ENCODE peak calls at places on chromosomes 12 and 14, in four cellular contexts. V is GM12878, P is stomach, K is tibial nerve. C is an unnamed sample.

GRCh38 chr14:59325906-59326305 is 137.4 kb downstream of the DAAM1 start:
- DNase-seq in P (no peak), V (no peak), K (peak; percentile 33), C (no peak)

GRCh38 chr12:54352891-54353874 is 11.1 kb downstream of the GPR84 start:
- DNase-seq in V (no peak), P (no peak), K (no peak), C (peak; percentile 79)

GRCh38 chr12:71160585-71160984 is 2.8 kb upstream of the TSPAN8 start:
- DNase-seq in P (no peak), K (no peak), V (no peak), C (no peak)

GRCh38 chr12:58262796-58263195 is 321.4 kb downstream of the ATP23 start:
- DNase-seq in K (no peak), V (no peak), P (no peak), C (no peak)

GRCh38 chr14:88614218-88614907 is 51.5 kb downstream of the ZC3H14 start:
- DNase-seq in V (no peak), K (no peak), P (no peak), C (no peak)

GRCh38 chr12:57888407-57889157 is 42.1 kb upstream of the CTDSP2 start:
- DNase-seq in P (peak; percentile 61), K (no peak), V (no peak), C (peak; percentile 67)

GRCh38 chr12:104682790-104683279 is 226.1 kb downstream of the CHST11 start:
- DNase-seq in P (no peak), K (no peak), V (peak; percentile 51), C (no peak)

GRCh38 chr12:64582862-64583261 is 27.4 kb upstream of the RASSF3 start:
- DNase-seq in V (no peak), K (no peak), P (no peak), C (no peak)

GRCh38 chr14:52266179-52266578 is 1.3 kb upstream of the PTGDR start:
- DNase-seq in K (peak; percentile 76), V (no peak), P (no peak), C (peak; percentile 57)

GRCh38 chr12:111453071-111453989 is 47.6 kb downstream of the SH2B3 start:
- DNase-seq in P (peak; percentile 8), K (no peak), V (no peak), C (peak; percentile 2)

GRCh38 chr12:55716582-55717396 is 943 bp downstream of the BLOC1S1 start:
- DNase-seq in P (no peak), V (no peak), K (no peak), C (no peak)

GRCh38 chr14:59046746-59047145 is 141.7 kb upstream of the DAAM1 start:
- DNase-seq in V (no peak), K (no peak), P (no peak), C (no peak)

GRCh38 chr12:22333751-22334695 is 484 bp downstream of the ST8SIA1 start:
- DNase-seq in K (no peak), P (no peak), V (no peak), C (peak; percentile 31)

GRCh38 chr12:84793558-84794367 is 118.8 kb downstream of the SLC6A15 start:
- DNase-seq in P (no peak), K (no peak), V (no peak), C (no peak)

GRCh38 chr14:26729851-26730250 is 132.0 kb upstream of the NOVA1 start:
- DNase-seq in P (no peak), V (no peak), K (no peak), C (no peak)

GRCh38 chr14:103068351-103069073 is 11.2 kb upstream of the CDC42BPB start:
- DNase-seq in V (no peak), P (no peak), K (no peak), C (no peak)

GRCh38 chr12:90246673-90247072 is 538.0 kb upstream of the ATP2B1 start:
- DNase-seq in K (no peak), P (no peak), V (no peak), C (no peak)

GRCh38 chr12:116015525-116015924 is 262.0 kb downstream of the MED13L start:
- DNase-seq in K (no peak), P (no peak), V (no peak), C (no peak)

GRCh38 chr12:5083955-5084849 is 40.5 kb downstream of the KCNA5 start:
- DNase-seq in V (peak; percentile 23), K (peak; percentile 84), P (no peak), C (no peak)

GRCh38 chr14:51644215-51644969 is 7.3 kb upstream of the FRMD6 start:
- DNase-seq in V (no peak), P (no peak), K (no peak), C (no peak)

GRCh38 chr12:49470986-49471385 is 67.8 kb upstream of the KCNH3 start:
- DNase-seq in K (no peak), P (no peak), V (no peak), C (no peak)

GRCh38 chr12:28767836-28768348 is 381.2 kb upstream of the FAR2 start:
- DNase-seq in K (no peak), P (no peak), V (no peak), C (no peak)

GRCh38 chr14:50055461-50056228 is 60.7 kb downstream of the VCPKMT start:
- DNase-seq in V (no peak), P (no peak), K (no peak), C (no peak)

GRCh38 chr12:45039757-45040156 is 11.1 kb downstream of the DBX2 start:
- DNase-seq in V (no peak), P (no peak), K (no peak), C (no peak)

GRCh38 chr12:82174936-82175335 is 183.3 kb downstream of the CCDC59 start:
- DNase-seq in P (no peak), V (no peak), K (no peak), C (no peak)

GRCh38 chr12:4954632-4955354 is 45.1 kb downstream of the KCNA1 start:
- DNase-seq in P (no peak), V (no peak), K (no peak), C (no peak)

GRCh38 chr12:48764521-48764920 is 24.4 kb downstream of the ADCY6 start:
- DNase-seq in P (peak; percentile 52), K (no peak), V (no peak), C (no peak)

GRCh38 chr12:64387201-64387816 is 3.2 kb downstream of the C12orf56 start:
- DNase-seq in P (no peak), V (no peak), K (no peak), C (no peak)

GRCh38 chr12:113073586-113073985 is 17.1 kb downstream of the DTX1 start:
- DNase-seq in K (no peak), V (no peak), P (no peak), C (no peak)

GRCh38 chr12:25364529-25365339 is 114.0 kb upstream of the KRAS start:
- DNase-seq in K (no peak), V (no peak), P (no peak), C (no peak)

GRCh38 chr12:88267630-88268029 is 125.5 kb downstream of the TMTC3 start:
- DNase-seq in K (no peak), P (no peak), V (no peak), C (no peak)

DNA sequence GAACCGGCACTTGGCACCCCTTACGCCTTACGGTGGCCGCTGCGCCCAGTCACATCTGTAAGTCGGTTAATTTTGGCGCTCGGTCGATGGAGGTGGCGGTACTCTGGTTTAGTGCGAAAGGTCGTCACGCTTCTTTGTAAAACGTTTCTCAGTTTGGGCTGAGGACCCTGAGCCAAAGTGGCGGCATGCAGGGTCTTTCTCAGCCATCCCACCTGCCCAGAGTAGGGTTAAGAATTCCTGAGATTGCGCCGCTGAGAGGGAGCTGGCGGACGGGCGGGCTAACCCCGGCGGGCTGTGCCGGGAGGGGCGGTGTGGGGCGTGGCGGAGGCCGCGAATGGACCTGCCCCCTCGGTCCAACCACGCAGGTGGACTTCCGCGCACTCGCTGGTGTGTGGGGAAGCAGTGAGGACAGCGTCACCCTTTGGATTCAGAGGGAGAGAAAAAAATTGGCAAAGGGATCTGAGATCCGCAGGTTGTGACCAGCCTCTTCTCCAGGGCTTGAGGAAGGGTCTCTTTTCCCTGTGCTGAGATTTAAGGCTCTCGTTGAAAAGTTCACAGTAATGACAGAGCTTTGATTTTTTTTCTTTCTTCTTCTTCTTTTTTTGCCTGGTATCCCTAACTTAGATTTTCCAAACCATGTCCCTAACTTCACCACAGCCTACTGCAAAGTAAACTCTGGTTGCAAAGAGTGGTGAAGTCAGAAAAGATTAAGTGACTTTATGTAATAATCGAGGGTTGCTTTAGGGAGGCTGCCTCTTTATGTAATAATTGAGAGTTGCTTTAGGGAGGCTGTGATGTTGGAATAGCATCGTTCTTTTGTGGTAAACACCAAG is 602 bp upstream of the FBXO33 start:
- DNase-seq in P (peak; percentile 94), K (peak; percentile 73), V (peak; percentile 62), C (peak; percentile 92)
- TF ChIP-seq POLR2A in P (peak; percentile 60), K (peak; percentile 79), V (peak; percentile 79), C (no peak)

DNA sequence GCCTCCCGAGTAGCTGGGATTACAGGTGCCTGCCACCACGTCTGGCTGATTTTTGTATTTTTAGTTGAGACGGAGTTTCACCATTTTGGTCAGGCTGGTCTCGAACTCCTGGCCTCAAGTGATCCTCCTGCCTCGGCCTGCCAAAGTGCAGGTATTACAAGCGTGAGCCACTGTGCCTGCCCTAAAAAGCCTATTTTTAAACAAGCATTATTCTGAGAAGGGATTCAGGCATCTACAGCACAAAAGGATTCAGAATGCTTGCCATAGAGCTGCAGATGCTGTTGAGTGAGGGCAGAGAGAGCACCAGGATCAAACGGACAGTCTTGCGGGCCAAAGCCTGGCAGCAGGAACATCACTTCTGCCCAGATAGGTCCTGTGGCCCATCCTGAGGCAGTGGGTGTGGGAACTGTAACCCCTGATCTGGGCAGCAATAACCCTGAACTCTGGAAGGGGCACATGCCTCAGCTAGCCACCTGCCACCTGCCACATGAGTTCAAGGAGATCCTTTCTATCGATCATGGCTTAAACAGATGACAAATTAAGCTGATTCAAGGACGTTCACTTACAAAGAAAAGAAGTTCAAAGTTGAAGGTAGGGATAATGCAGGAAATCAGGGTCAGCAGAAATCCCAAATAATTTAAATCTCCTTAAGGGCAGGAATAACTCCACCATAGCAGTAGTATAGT is 16.8 kb upstream of the SNX6 start:
- DNase-seq in K (no peak), P (no peak), V (no peak), C (no peak)
- TF ChIP-seq CTCF in K (no peak), P (no peak), V (no peak), C (no peak)

GRCh38 chr12:11433664-11434063 is 38.3 kb upstream of the PRB2 start:
- DNase-seq in K (no peak), P (no peak), V (no peak), C (no peak)

GRCh38 chr12:11431486-11431885 is 36.1 kb upstream of the PRB2 start:
- DNase-seq in K (no peak), V (no peak), P (no peak), C (no peak)
- H3K27me3 ChIP-seq in K (no peaks in the 10 kb centered on the region), V (peaks cover 2% of the 10 kb centered on the region), P (no peaks in the 10 kb centered on the region), C (no peaks in the 10 kb centered on the region)

DNA sequence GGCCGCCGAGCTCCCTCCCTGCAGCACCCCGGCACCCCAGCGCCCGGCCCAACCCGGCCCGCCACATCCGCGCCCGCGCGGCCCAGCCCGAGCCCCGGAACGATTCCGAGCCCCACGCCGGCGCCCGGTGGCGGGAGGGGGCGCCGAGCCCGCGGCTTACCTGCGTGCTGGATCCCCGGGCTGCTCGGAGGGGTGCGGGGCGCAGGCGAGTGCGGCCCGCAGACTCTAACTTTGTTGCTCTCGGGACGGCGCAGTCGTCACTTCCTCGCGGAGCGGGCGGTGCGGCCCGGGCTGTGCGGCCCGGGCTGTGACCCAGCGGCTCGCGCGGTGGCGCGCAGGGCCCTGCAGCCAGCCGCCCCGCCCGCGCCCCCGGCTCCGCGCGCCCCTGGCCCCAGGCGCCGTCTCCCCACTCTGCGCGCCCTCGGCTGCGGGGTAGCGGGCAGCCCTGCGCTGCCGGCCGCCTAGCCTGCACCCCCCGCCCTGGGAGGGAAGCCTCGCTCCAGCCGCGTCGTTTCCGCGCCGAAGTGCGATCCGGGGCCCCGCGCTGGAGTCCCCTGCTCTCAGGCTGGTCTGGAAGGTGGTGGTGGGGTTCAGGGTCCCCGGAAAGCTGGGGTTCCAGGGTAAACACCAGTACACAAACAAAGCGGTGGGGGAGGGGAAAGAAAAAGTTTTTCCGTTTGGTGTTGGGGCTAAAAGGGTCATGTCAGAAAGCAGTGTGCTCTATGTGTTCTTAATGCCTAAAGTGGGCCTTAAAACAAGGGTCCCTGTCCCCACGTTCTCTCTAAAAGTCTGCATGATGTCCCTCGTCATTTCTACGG is 64.5 kb upstream of the PTGR2 start:
- DNase-seq in P (peak; percentile 75), K (no peak), V (no peak), C (peak; percentile 67)
- TF ChIP-seq POLR2A in P (no peak), K (peak; percentile 69), V (peak; percentile 79), C (no peak)

GRCh38 chr14:89848165-89848564 is 106.4 kb downstream of the EFCAB11 start:
- DNase-seq in P (no peak), K (no peak), V (no peak), C (no peak)
- TF ChIP-seq CTCF in P (no peak), K (peak; percentile 44), V (no peak), C (no peak)